ENCODE peak calls at places on chromosomes 3 and 15, in five cellular contexts. E is A549, B is GM23338, J is HepG2, R is GM12878. L is an unnamed sample.

GRCh38 chr3:71584216-71585061 is 911 bp upstream of the FOXP1 start:
- DNase-seq in B (peak; percentile 59), J (peak; percentile 68), R (no peak), E (peak; percentile 41), L (peak; percentile 49)

GRCh38 chr15:65466901-65467300 is 44.2 kb upstream of the IGDCC4 start:
- DNase-seq in B (no peak), R (no peak), J (no peak), E (no peak), L (no peak)

GRCh38 chr3:195803309-195803908 is 8.3 kb downstream of the MUC4 start:
- DNase-seq in R (no peak), B (no peak), E (no peak), J (no peak), L (peak; percentile 39)

GRCh38 chr15:62439543-62440016 is 274.5 kb upstream of the C2CD4B start:
- DNase-seq in J (peak; percentile 85), B (no peak), R (no peak), E (no peak), L (no peak)

GRCh38 chr15:37099321-37100108 is 834 bp downstream of the MEIS2 start:
- DNase-seq in J (peak; percentile 66), B (peak; percentile 42), R (no peak), E (peak; percentile 35), L (peak; percentile 78)

GRCh38 chr15:41870689-41871081 is 23.2 kb downstream of the SPTBN5 start:
- DNase-seq in J (no peak), B (no peak), R (no peak), E (no peak), L (no peak)

GRCh38 chr3:114319453-114319852 is 25.6 kb downstream of the TIGIT start:
- DNase-seq in E (peak; percentile 30), J (peak; percentile 54), B (peak; percentile 88), R (no peak), L (no peak)

GRCh38 chr15:32802296-32802936 is 84.6 kb downstream of the GREM1 start:
- DNase-seq in B (no peak), R (no peak), E (no peak), J (no peak), L (no peak)

GRCh38 chr15:65082303-65082958 is 5.9 kb downstream of the KBTBD13 start:
- DNase-seq in B (peak; percentile 62), R (no peak), E (no peak), J (no peak), L (no peak)

GRCh38 chr3:99505646-99506269 is 132.6 kb upstream of the COL8A1 start:
- DNase-seq in R (peak; percentile 91), B (no peak), J (no peak), E (peak; percentile 46), L (no peak)

GRCh38 chr3:14256046-14256445 is 77.4 kb downstream of the LSM3 start:
- DNase-seq in B (no peak), J (peak; percentile 33), E (no peak), R (no peak), L (no peak)

GRCh38 chr3:54042259-54042823 is 80.0 kb upstream of the CACNA2D3 start:
- DNase-seq in E (no peak), J (no peak), B (peak; percentile 17), R (no peak), L (no peak)

GRCh38 chr3:80733522-80734176 is 965.9 kb upstream of the ROBO1 start:
- DNase-seq in R (no peak), E (peak; percentile 26), J (peak; percentile 95), B (no peak), L (peak; percentile 33)

GRCh38 chr15:66633851-66634250 is 68.1 kb upstream of the LCTL start:
- DNase-seq in J (no peak), R (no peak), E (no peak), B (no peak), L (no peak)

GRCh38 chr15:68427366-68427765 is 4.6 kb downstream of the ITGA11 start:
- DNase-seq in R (no peak), E (no peak), B (no peak), J (no peak), L (no peak)

GRCh38 chr3:34569437-34569836 is 771.0 kb downstream of the PDCD6IP start:
- DNase-seq in R (no peak), J (no peak), E (no peak), B (no peak), L (no peak)

GRCh38 chr3:34570916-34571705 is 772.7 kb downstream of the PDCD6IP start:
- DNase-seq in J (no peak), R (no peak), B (no peak), E (no peak), L (no peak)

GRCh38 chr3:34567266-34567665 is 768.8 kb downstream of the PDCD6IP start:
- DNase-seq in E (no peak), B (no peak), R (no peak), J (no peak), L (no peak)

GRCh38 chr3:34571714-34572113 is 773.3 kb downstream of the PDCD6IP start:
- DNase-seq in R (no peak), J (no peak), B (no peak), E (no peak), L (no peak)

GRCh38 chr3:34568766-34569165 is 770.3 kb downstream of the PDCD6IP start:
- DNase-seq in B (no peak), J (no peak), E (no peak), R (no peak), L (no peak)
- TF ChIP-seq JUNB in B (no peak), J (no peak), E (no peak), R (no peak), L (no peak)

GRCh38 chr3:193346259-193346658 is 32.3 kb downstream of the ATP13A5 start:
- DNase-seq in B (peak; percentile 49), J (no peak), E (no peak), R (no peak), L (no peak)
- TF ChIP-seq JUNB in B (no peak), J (no peak), E (no peak), R (no peak), L (no peak)

DNA sequence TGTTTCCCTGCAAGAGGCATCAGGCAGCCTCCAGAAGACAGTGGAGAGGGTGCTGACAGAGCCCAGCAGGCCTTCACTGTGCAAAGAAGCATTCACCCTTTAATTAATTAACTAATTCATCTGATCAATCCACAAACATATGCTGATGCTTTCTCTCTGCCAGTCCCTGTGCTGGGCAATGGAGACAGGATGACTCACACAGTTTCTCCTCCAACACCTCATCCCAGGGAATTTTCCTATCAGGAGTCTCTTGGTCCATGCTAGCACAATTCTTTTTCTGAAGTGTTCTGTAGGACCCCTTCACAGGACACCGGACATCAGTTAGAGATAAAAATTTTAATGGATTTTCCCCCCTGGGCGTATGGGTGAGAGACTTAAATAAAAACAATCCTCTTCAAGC is 24.8 kb downstream of the MEX3B start:
- DNase-seq in J (no peak), R (no peak), E (no peak), B (no peak), L (no peak)
- TF ChIP-seq JUNB in J (no peak), R (no peak), E (no peak), B (no peak), L (no peak)

DNA sequence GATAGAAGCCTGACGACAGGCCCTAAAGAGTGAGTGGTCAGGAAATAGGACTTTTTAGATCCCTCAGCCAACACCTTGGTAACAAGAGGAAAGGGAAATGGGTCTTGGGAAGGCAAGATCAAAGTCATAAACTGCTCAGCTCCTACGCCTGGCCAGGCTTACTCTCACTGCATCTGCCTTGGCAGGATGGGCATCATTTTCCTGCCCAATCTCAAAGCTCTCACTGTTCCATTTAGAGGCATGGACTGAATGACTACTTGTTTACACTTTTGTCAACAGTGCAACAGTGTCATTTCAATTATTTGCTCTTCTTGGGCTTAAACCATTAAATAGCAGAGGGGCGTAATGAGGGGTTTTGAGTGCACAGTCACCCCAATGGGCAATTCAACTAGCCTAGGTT is 808.7 kb downstream of the GRM7 start:
- DNase-seq in R (no peak), J (no peak), E (no peak), B (no peak), L (no peak)
- TF ChIP-seq JUNB in R (no peak), J (no peak), E (no peak), B (no peak), L (no peak)

GRCh38 chr3:37646865-37647264 is 214.8 kb upstream of the CTDSPL start:
- DNase-seq in R (no peak), B (no peak), E (no peak), J (no peak), L (no peak)
- TF ChIP-seq JUNB in R (no peak), B (no peak), E (no peak), J (no peak), L (no peak)

GRCh38 chr3:108887777-108888176 is 65.2 kb downstream of the TRAT1 start:
- DNase-seq in E (no peak), R (no peak), J (no peak), B (peak; percentile 35), L (no peak)

GRCh38 chr3:108882762-108883161 is 60.2 kb downstream of the TRAT1 start:
- DNase-seq in E (no peak), R (no peak), B (no peak), J (no peak), L (no peak)

GRCh38 chr3:108879915-108880314 is 57.3 kb downstream of the TRAT1 start:
- DNase-seq in J (peak; percentile 19), R (no peak), E (peak; percentile 25), B (peak; percentile 12), L (no peak)

GRCh38 chr3:108887137-108887536 is 64.6 kb downstream of the TRAT1 start:
- DNase-seq in R (no peak), J (no peak), E (no peak), B (no peak), L (no peak)

GRCh38 chr3:108883373-108883772 is 60.8 kb downstream of the TRAT1 start:
- DNase-seq in B (no peak), J (no peak), E (no peak), R (no peak), L (no peak)
- TF ChIP-seq JUNB in B (no peak), J (no peak), E (no peak), R (no peak), L (no peak)

GRCh38 chr15:31279221-31280036 is 47.2 kb upstream of the KLF13 start:
- DNase-seq in R (no peak), J (no peak), E (no peak), B (no peak), L (no peak)
- TF ChIP-seq JUNB in R (no peak), J (no peak), E (no peak), B (no peak), L (no peak)

L was measured in K562.